ENCODE peak calls at places on chromosomes 6 and 20, in ten cellular contexts. One of them, this sample, is unnamed. For H3K4me1, the result is how much of the 10 kb centered on the place peaks cover.

GRCh38 chr6:110542311-110543024 is 66.1 kb upstream of the SLC22A16 start:
- DNase-seq in kidney: no peak
- DNase-seq in MM.1S: no peak
- DNase-seq in keratinocyte: no peak
- DNase-seq in cardiac muscle cell: peak
- DNase-seq in left ventricle myocardium inferior: peak
- DNase-seq in stomach: no peak
- DNase-seq in suprapubic skin: no peak
- DNase-seq in esophagus squamous epithelium: no peak
- DNase-seq in heart right ventricle: peak
- DNase-seq in this sample: no peak

GRCh38 chr20:11117808-11118528 is 444.2 kb upstream of the JAG1 start:
- DNase-seq in kidney: no peak
- DNase-seq in MM.1S: no peak
- DNase-seq in keratinocyte: peak
- DNase-seq in cardiac muscle cell: peak
- DNase-seq in left ventricle myocardium inferior: no peak
- DNase-seq in stomach: no peak
- DNase-seq in suprapubic skin: no peak
- DNase-seq in esophagus squamous epithelium: no peak
- DNase-seq in heart right ventricle: no peak
- DNase-seq in this sample: no peak

GRCh38 chr20:41141153-41141815 is 3.9 kb downstream of the PLCG1 start:
- DNase-seq in kidney: no peak
- DNase-seq in MM.1S: no peak
- DNase-seq in keratinocyte: no peak
- DNase-seq in cardiac muscle cell: peak
- DNase-seq in left ventricle myocardium inferior: peak
- DNase-seq in stomach: no peak
- DNase-seq in suprapubic skin: no peak
- DNase-seq in esophagus squamous epithelium: no peak
- DNase-seq in heart right ventricle: peak
- DNase-seq in this sample: no peak

GRCh38 chr20:57865266-57865665 is 155.5 kb upstream of the PMEPA1 start:
- DNase-seq in kidney: no peak
- DNase-seq in MM.1S: no peak
- DNase-seq in keratinocyte: no peak
- DNase-seq in cardiac muscle cell: no peak
- DNase-seq in left ventricle myocardium inferior: no peak
- DNase-seq in stomach: no peak
- DNase-seq in suprapubic skin: no peak
- DNase-seq in esophagus squamous epithelium: no peak
- DNase-seq in heart right ventricle: no peak
- DNase-seq in this sample: no peak

GRCh38 chr6:161412795-161413194 is 138.9 kb upstream of the AGPAT4 start:
- DNase-seq in kidney: no peak
- DNase-seq in MM.1S: no peak
- DNase-seq in keratinocyte: no peak
- DNase-seq in cardiac muscle cell: no peak
- DNase-seq in left ventricle myocardium inferior: no peak
- DNase-seq in stomach: no peak
- DNase-seq in suprapubic skin: no peak
- DNase-seq in esophagus squamous epithelium: no peak
- DNase-seq in heart right ventricle: no peak
- DNase-seq in this sample: no peak

GRCh38 chr6:34295721-34296120 is 46.9 kb upstream of the SMIM29 start:
- DNase-seq in kidney: no peak
- DNase-seq in MM.1S: peak
- DNase-seq in keratinocyte: no peak
- DNase-seq in cardiac muscle cell: no peak
- DNase-seq in left ventricle myocardium inferior: no peak
- DNase-seq in stomach: no peak
- DNase-seq in suprapubic skin: no peak
- DNase-seq in esophagus squamous epithelium: no peak
- DNase-seq in heart right ventricle: no peak
- DNase-seq in this sample: no peak

GRCh38 chr20:32465092-32465900 is 107.2 kb downstream of the ASXL1 start:
- DNase-seq in kidney: peak
- DNase-seq in MM.1S: no peak
- DNase-seq in keratinocyte: no peak
- DNase-seq in cardiac muscle cell: peak
- DNase-seq in left ventricle myocardium inferior: peak
- DNase-seq in stomach: peak
- DNase-seq in suprapubic skin: no peak
- DNase-seq in esophagus squamous epithelium: no peak
- DNase-seq in heart right ventricle: peak
- DNase-seq in this sample: no peak

GRCh38 chr6:1391692-1392309 is 2.4 kb downstream of the FOXF2 start:
- DNase-seq in kidney: no peak
- DNase-seq in MM.1S: no peak
- DNase-seq in keratinocyte: no peak
- DNase-seq in cardiac muscle cell: no peak
- DNase-seq in left ventricle myocardium inferior: no peak
- DNase-seq in stomach: no peak
- DNase-seq in suprapubic skin: peak
- DNase-seq in esophagus squamous epithelium: no peak
- DNase-seq in heart right ventricle: no peak
- DNase-seq in this sample: no peak

GRCh38 chr20:51402201-51402600 is 140.3 kb downstream of the NFATC2 start:
- DNase-seq in kidney: no peak
- DNase-seq in MM.1S: peak
- DNase-seq in keratinocyte: no peak
- DNase-seq in cardiac muscle cell: no peak
- DNase-seq in left ventricle myocardium inferior: no peak
- DNase-seq in stomach: no peak
- DNase-seq in suprapubic skin: no peak
- DNase-seq in esophagus squamous epithelium: no peak
- DNase-seq in heart right ventricle: no peak
- DNase-seq in this sample: no peak

GRCh38 chr20:51412991-51413471 is 129.5 kb downstream of the NFATC2 start:
- DNase-seq in kidney: no peak
- DNase-seq in MM.1S: no peak
- DNase-seq in keratinocyte: no peak
- DNase-seq in cardiac muscle cell: peak
- DNase-seq in left ventricle myocardium inferior: peak
- DNase-seq in stomach: no peak
- DNase-seq in suprapubic skin: no peak
- DNase-seq in esophagus squamous epithelium: no peak
- DNase-seq in heart right ventricle: no peak
- DNase-seq in this sample: no peak

GRCh38 chr6:150142304-150142656 is 564 bp upstream of the PPP1R14C start:
- DNase-seq in kidney: no peak
- DNase-seq in MM.1S: no peak
- DNase-seq in keratinocyte: no peak
- DNase-seq in cardiac muscle cell: peak
- DNase-seq in left ventricle myocardium inferior: no peak
- DNase-seq in stomach: no peak
- DNase-seq in suprapubic skin: no peak
- DNase-seq in esophagus squamous epithelium: no peak
- DNase-seq in heart right ventricle: no peak
- DNase-seq in this sample: no peak

GRCh38 chr20:9215539-9215938 is 146.7 kb downstream of the PLCB4 start:
- DNase-seq in kidney: no peak
- DNase-seq in MM.1S: no peak
- DNase-seq in keratinocyte: no peak
- DNase-seq in cardiac muscle cell: no peak
- DNase-seq in left ventricle myocardium inferior: no peak
- DNase-seq in stomach: no peak
- DNase-seq in suprapubic skin: no peak
- DNase-seq in esophagus squamous epithelium: no peak
- DNase-seq in heart right ventricle: no peak
- DNase-seq in this sample: no peak

GRCh38 chr6:42402184-42402583 is 49.5 kb downstream of the TRERF1 start:
- DNase-seq in kidney: no peak
- DNase-seq in MM.1S: no peak
- DNase-seq in keratinocyte: no peak
- DNase-seq in cardiac muscle cell: peak
- DNase-seq in left ventricle myocardium inferior: no peak
- DNase-seq in stomach: no peak
- DNase-seq in suprapubic skin: no peak
- DNase-seq in esophagus squamous epithelium: no peak
- DNase-seq in heart right ventricle: no peak
- DNase-seq in this sample: peak

GRCh38 chr6:157198425-157199279 is 124.7 kb downstream of the TMEM242 start:
- DNase-seq in kidney: peak
- DNase-seq in MM.1S: no peak
- DNase-seq in keratinocyte: peak
- DNase-seq in cardiac muscle cell: peak
- DNase-seq in left ventricle myocardium inferior: peak
- DNase-seq in stomach: peak
- DNase-seq in suprapubic skin: no peak
- DNase-seq in esophagus squamous epithelium: no peak
- DNase-seq in heart right ventricle: peak
- DNase-seq in this sample: no peak

GRCh38 chr20:63708301-63709148 is 686 bp downstream of the ZGPAT start:
- DNase-seq in kidney: peak
- DNase-seq in MM.1S: no peak
- DNase-seq in keratinocyte: no peak
- DNase-seq in cardiac muscle cell: no peak
- DNase-seq in left ventricle myocardium inferior: no peak
- DNase-seq in stomach: no peak
- DNase-seq in suprapubic skin: peak
- DNase-seq in esophagus squamous epithelium: no peak
- DNase-seq in heart right ventricle: no peak
- DNase-seq in this sample: no peak

GRCh38 chr20:1941226-1941625 is 46.0 kb downstream of the SIRPA start:
- DNase-seq in kidney: no peak
- DNase-seq in MM.1S: no peak
- DNase-seq in keratinocyte: peak
- DNase-seq in cardiac muscle cell: peak
- DNase-seq in left ventricle myocardium inferior: no peak
- DNase-seq in stomach: no peak
- DNase-seq in suprapubic skin: no peak
- DNase-seq in esophagus squamous epithelium: no peak
- DNase-seq in heart right ventricle: no peak
- DNase-seq in this sample: no peak

GRCh38 chr6:152271681-152272464 is 365.3 kb downstream of the SYNE1 start:
- DNase-seq in kidney: peak
- DNase-seq in MM.1S: no peak
- DNase-seq in keratinocyte: peak
- DNase-seq in cardiac muscle cell: peak
- DNase-seq in left ventricle myocardium inferior: peak
- DNase-seq in stomach: no peak
- DNase-seq in suprapubic skin: no peak
- DNase-seq in esophagus squamous epithelium: no peak
- DNase-seq in heart right ventricle: peak
- DNase-seq in this sample: no peak

GRCh38 chr20:4683261-4683660 is 38.4 kb upstream of the PRND start:
- DNase-seq in kidney: no peak
- DNase-seq in MM.1S: no peak
- DNase-seq in keratinocyte: no peak
- DNase-seq in cardiac muscle cell: no peak
- DNase-seq in left ventricle myocardium inferior: no peak
- DNase-seq in stomach: no peak
- DNase-seq in suprapubic skin: peak
- DNase-seq in esophagus squamous epithelium: no peak
- DNase-seq in heart right ventricle: no peak
- DNase-seq in this sample: no peak

GRCh38 chr6:35318200-35318844 is 20.7 kb downstream of the DEF6 start:
- DNase-seq in kidney: peak
- DNase-seq in MM.1S: no peak
- DNase-seq in keratinocyte: peak
- DNase-seq in cardiac muscle cell: peak
- DNase-seq in left ventricle myocardium inferior: peak
- DNase-seq in stomach: peak
- DNase-seq in suprapubic skin: no peak
- DNase-seq in esophagus squamous epithelium: no peak
- DNase-seq in heart right ventricle: peak
- DNase-seq in this sample: no peak

GRCh38 chr20:38115205-38115604 is 49.9 kb downstream of the TGM2 start:
- DNase-seq in kidney: no peak
- DNase-seq in MM.1S: no peak
- DNase-seq in keratinocyte: no peak
- DNase-seq in cardiac muscle cell: no peak
- DNase-seq in left ventricle myocardium inferior: no peak
- DNase-seq in stomach: no peak
- DNase-seq in suprapubic skin: no peak
- DNase-seq in esophagus squamous epithelium: no peak
- DNase-seq in heart right ventricle: no peak
- DNase-seq in this sample: no peak
- TF ChIP-seq CTCF in kidney: peak
- TF ChIP-seq CTCF in MM.1S: no peak
- TF ChIP-seq CTCF in keratinocyte: no peak
- TF ChIP-seq CTCF in cardiac muscle cell: no peak
- TF ChIP-seq CTCF in left ventricle myocardium inferior: peak
- TF ChIP-seq CTCF in stomach: no peak
- TF ChIP-seq CTCF in suprapubic skin: no peak
- TF ChIP-seq CTCF in esophagus squamous epithelium: no peak
- TF ChIP-seq CTCF in heart right ventricle: peak
- TF ChIP-seq CTCF in this sample: no peak

GRCh38 chr6:36765190-36765941 is 67.7 kb downstream of the RAB44 start:
- DNase-seq in kidney: no peak
- DNase-seq in MM.1S: no peak
- DNase-seq in keratinocyte: no peak
- DNase-seq in cardiac muscle cell: no peak
- DNase-seq in left ventricle myocardium inferior: no peak
- DNase-seq in stomach: no peak
- DNase-seq in suprapubic skin: no peak
- DNase-seq in esophagus squamous epithelium: no peak
- DNase-seq in heart right ventricle: no peak
- DNase-seq in this sample: no peak
- H3K4me1 ChIP-seq in kidney: under half
- H3K4me1 ChIP-seq in MM.1S: under half
- H3K4me1 ChIP-seq in keratinocyte: under half
- H3K4me1 ChIP-seq in cardiac muscle cell: under half
- H3K4me1 ChIP-seq in left ventricle myocardium inferior: under half
- H3K4me1 ChIP-seq in stomach: under half
- H3K4me1 ChIP-seq in suprapubic skin: under half
- H3K4me1 ChIP-seq in esophagus squamous epithelium: under half
- H3K4me1 ChIP-seq in heart right ventricle: under half
- H3K4me1 ChIP-seq in this sample: under half

DNA sequence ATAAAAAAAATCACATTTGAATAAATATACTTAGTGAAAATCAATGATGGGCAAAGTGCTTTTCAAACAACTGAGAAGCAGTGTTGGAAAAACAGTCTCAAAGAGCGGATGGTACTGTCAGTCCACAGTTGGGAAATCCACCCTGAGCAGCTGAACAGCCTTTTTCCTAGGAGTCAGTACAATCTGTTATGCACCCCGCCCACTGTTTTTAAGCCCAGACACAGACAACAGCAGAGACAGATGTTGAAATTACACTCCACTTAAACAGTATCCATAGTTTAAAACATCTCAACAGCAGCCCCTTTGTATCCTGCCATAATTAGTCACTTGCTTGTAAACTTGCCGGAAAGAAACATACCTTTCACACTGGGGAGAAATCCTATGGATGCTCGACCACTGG is 372 bp downstream of the KIAA0408 start:
- DNase-seq in kidney: no peak
- DNase-seq in MM.1S: no peak
- DNase-seq in keratinocyte: no peak
- DNase-seq in cardiac muscle cell: peak
- DNase-seq in left ventricle myocardium inferior: no peak
- DNase-seq in stomach: no peak
- DNase-seq in suprapubic skin: peak
- DNase-seq in esophagus squamous epithelium: no peak
- DNase-seq in heart right ventricle: no peak
- DNase-seq in this sample: no peak
- H3K4me3 ChIP-seq in kidney: peak
- H3K4me3 ChIP-seq in MM.1S: no peak
- H3K4me3 ChIP-seq in keratinocyte: no peak
- H3K4me3 ChIP-seq in cardiac muscle cell: no peak
- H3K4me3 ChIP-seq in left ventricle myocardium inferior: peak
- H3K4me3 ChIP-seq in stomach: peak
- H3K4me3 ChIP-seq in suprapubic skin: peak
- H3K4me3 ChIP-seq in esophagus squamous epithelium: peak
- H3K4me3 ChIP-seq in heart right ventricle: peak
- H3K4me3 ChIP-seq in this sample: no peak

GRCh38 chr20:24484081-24484450 is 14.6 kb downstream of the SYNDIG1 start:
- DNase-seq in kidney: no peak
- DNase-seq in MM.1S: no peak
- DNase-seq in keratinocyte: no peak
- DNase-seq in cardiac muscle cell: no peak
- DNase-seq in left ventricle myocardium inferior: no peak
- DNase-seq in stomach: no peak
- DNase-seq in suprapubic skin: no peak
- DNase-seq in esophagus squamous epithelium: no peak
- DNase-seq in heart right ventricle: no peak
- DNase-seq in this sample: no peak
- TF ChIP-seq CTCF in kidney: no peak
- TF ChIP-seq CTCF in MM.1S: no peak
- TF ChIP-seq CTCF in keratinocyte: no peak
- TF ChIP-seq CTCF in cardiac muscle cell: no peak
- TF ChIP-seq CTCF in left ventricle myocardium inferior: no peak
- TF ChIP-seq CTCF in stomach: no peak
- TF ChIP-seq CTCF in suprapubic skin: no peak
- TF ChIP-seq CTCF in esophagus squamous epithelium: no peak
- TF ChIP-seq CTCF in heart right ventricle: no peak
- TF ChIP-seq CTCF in this sample: no peak